ENCODE peak calls at places on chromosomes 3 and 15, in eight cellular contexts. D, S, Q, G, U, A, B and F are unnamed samples.

GRCh38 chr3:157631468-157631867 is 128.3 kb upstream of the VEPH1 start:
- DNase-seq in D (no peak), S (no peak), Q (peak; percentile 15), G (no peak), U (no peak), A (no peak), B (no peak), F (no peak)

GRCh38 chr3:52773361-52774065 is 2.8 kb upstream of the NEK4 start:
- DNase-seq in D (no peak), S (no peak), Q (no peak), G (no peak), U (no peak), A (no peak), B (no peak), F (no peak)

GRCh38 chr3:40869013-40869412 is 330.3 kb upstream of the CTNNB1 start:
- DNase-seq in D (no peak), S (no peak), Q (no peak), G (no peak), U (no peak), A (no peak), B (no peak), F (no peak)

GRCh38 chr3:41356775-41357174 is 157.5 kb downstream of the CTNNB1 start:
- DNase-seq in D (no peak), S (no peak), Q (no peak), G (no peak), U (no peak), A (no peak), B (no peak), F (no peak)

GRCh38 chr15:83698294-83698693 is 44.4 kb downstream of the ADAMTSL3 start:
- DNase-seq in D (peak; percentile 83), S (peak; percentile 63), Q (peak; percentile 92), G (peak; percentile 83), U (peak; percentile 36), A (no peak), B (no peak), F (no peak)

GRCh38 chr3:128484404-128485282 is 8.4 kb downstream of the GATA2 start:
- DNase-seq in D (peak; percentile 25), S (no peak), Q (no peak), G (peak; percentile 39), U (no peak), A (no peak), B (no peak), F (no peak)

GRCh38 chr15:38524156-38524555 is 40.5 kb downstream of the RASGRP1 start:
- DNase-seq in D (no peak), S (no peak), Q (peak; percentile 26), G (no peak), U (no peak), A (no peak), B (no peak), F (no peak)

GRCh38 chr3:94020293-94020692 is 8.1 kb downstream of the STX19 start:
- DNase-seq in D (no peak), S (no peak), Q (no peak), G (no peak), U (no peak), A (no peak), B (no peak), F (no peak)

GRCh38 chr3:181712505-181713299 is 977 bp downstream of the SOX2 start:
- DNase-seq in D (no peak), S (peak; percentile 58), Q (no peak), G (no peak), U (no peak), A (peak; percentile 79), B (no peak), F (no peak)

GRCh38 chr3:111252795-111253194 is 181.2 kb downstream of the NECTIN3 start:
- DNase-seq in D (no peak), S (peak; percentile 56), Q (peak; percentile 66), G (no peak), U (no peak), A (no peak), B (no peak), F (no peak)

GRCh38 chr15:55256281-55257013 is 33.2 kb downstream of the RAB27A start:
- DNase-seq in D (no peak), S (no peak), Q (peak; percentile 25), G (no peak), U (no peak), A (no peak), B (no peak), F (no peak)

GRCh38 chr3:146165370-146165769 is 4.4 kb upstream of the PLOD2 start:
- DNase-seq in D (no peak), S (peak; percentile 74), Q (peak; percentile 90), G (no peak), U (no peak), A (no peak), B (no peak), F (no peak)

GRCh38 chr15:100092034-100092433 is 249.7 kb downstream of the ADAMTS17 start:
- DNase-seq in D (no peak), S (no peak), Q (no peak), G (no peak), U (no peak), A (no peak), B (no peak), F (no peak)

GRCh38 chr3:52194541-52195296 is 3.2 kb upstream of the ALAS1 start:
- DNase-seq in D (no peak), S (no peak), Q (no peak), G (no peak), U (peak; percentile 92), A (no peak), B (no peak), F (no peak)

GRCh38 chr3:69207036-69207435 is 84.6 kb upstream of the LMOD3 start:
- DNase-seq in D (no peak), S (no peak), Q (no peak), G (no peak), U (no peak), A (no peak), B (no peak), F (no peak)

GRCh38 chr3:177813322-177813721 is 616.0 kb upstream of the TBL1XR1 start:
- DNase-seq in D (no peak), S (peak; percentile 64), Q (no peak), G (peak; percentile 71), U (no peak), A (no peak), B (no peak), F (no peak)

GRCh38 chr3:172575375-172575774 is 52.1 kb upstream of the TNFSF10 start:
- DNase-seq in D (no peak), S (no peak), Q (no peak), G (no peak), U (no peak), A (no peak), B (no peak), F (no peak)

GRCh38 chr15:70584838-70585706 is 178.3 kb downstream of the UACA start:
- DNase-seq in D (no peak), S (peak; percentile 52), Q (no peak), G (no peak), U (no peak), A (no peak), B (peak; percentile 8), F (peak; percentile 30)

GRCh38 chr15:101159936-101160770 is 91.7 kb downstream of the CHSY1 start:
- DNase-seq in D (no peak), S (no peak), Q (no peak), G (no peak), U (no peak), A (no peak), B (no peak), F (no peak)

GRCh38 chr3:18008706-18009363 is 266.4 kb upstream of the TBC1D5 start:
- DNase-seq in D (no peak), S (no peak), Q (peak; percentile 85), G (no peak), U (no peak), A (no peak), B (no peak), F (no peak)

GRCh38 chr3:45560270-45561020 is 34.1 kb upstream of the LIMD1 start:
- DNase-seq in D (peak; percentile 80), S (no peak), Q (peak; percentile 58), G (peak; percentile 93), U (peak; percentile 53), A (no peak), B (no peak), F (no peak)

GRCh38 chr15:86935841-86936240 is 856.2 kb downstream of the AGBL1 start:
- DNase-seq in D (no peak), S (no peak), Q (no peak), G (no peak), U (no peak), A (no peak), B (no peak), F (no peak)
- H3K4me3 ChIP-seq in D (no peak overlapping the region), S (no peak overlapping the region), Q (no peak overlapping the region), G (no peak overlapping the region), U (no peak overlapping the region), A (no peak overlapping the region), B (no peak overlapping the region), F (no peak overlapping the region)

GRCh38 chr15:56732135-56732880 is 1.0 kb downstream of the ZNF280D start:
- DNase-seq in D (no peak), S (peak; percentile 10), Q (peak; percentile 59), G (no peak), U (no peak), A (peak; percentile 31), B (no peak), F (no peak)

GRCh38 chr15:56734013-56734625 is 810 bp upstream of the ZNF280D start:
- DNase-seq in D (no peak), S (peak; percentile 36), Q (no peak), G (no peak), U (peak; percentile 28), A (peak; percentile 41), B (no peak), F (peak; percentile 22)

GRCh38 chr15:56731571-56731970 is 1.7 kb downstream of the ZNF280D start:
- DNase-seq in D (no peak), S (no peak), Q (no peak), G (no peak), U (no peak), A (no peak), B (no peak), F (no peak)

GRCh38 chr15:56733131-56734012 is at the start of gene ZNF280D:
- DNase-seq in D (peak; percentile 96), S (peak; percentile 95), Q (peak; percentile 87), G (peak; percentile 95), U (peak; percentile 91), A (peak; percentile 73), B (peak; percentile 69), F (peak; percentile 76)

GRCh38 chr15:56732881-56733130 is 503 bp downstream of the ZNF280D start:
- DNase-seq in D (no peak), S (no peak), Q (no peak), G (no peak), U (no peak), A (no peak), B (no peak), F (no peak)
- H3K4me3 ChIP-seq in D (peak overlapping the region; percentile 70), S (peak overlapping the region; percentile 55), Q (peak overlapping the region; percentile 67), G (peak overlapping the region; percentile 81), U (peak overlapping the region; percentile 86), A (peak overlapping the region; percentile 74), B (peak overlapping the region; percentile 81), F (peak overlapping the region; percentile 73)

GRCh38 chr15:90414408-90415028 is 26.5 kb downstream of the IQGAP1 start:
- DNase-seq in D (no peak), S (peak; percentile 41), Q (peak; percentile 83), G (no peak), U (no peak), A (no peak), B (no peak), F (no peak)
- H3K4me3 ChIP-seq in D (no peak overlapping the region), S (no peak overlapping the region), Q (peak overlapping the region; percentile 4), G (no peak overlapping the region), U (no peak overlapping the region), A (no peak overlapping the region), B (no peak overlapping the region), F (no peak overlapping the region)

DNA sequence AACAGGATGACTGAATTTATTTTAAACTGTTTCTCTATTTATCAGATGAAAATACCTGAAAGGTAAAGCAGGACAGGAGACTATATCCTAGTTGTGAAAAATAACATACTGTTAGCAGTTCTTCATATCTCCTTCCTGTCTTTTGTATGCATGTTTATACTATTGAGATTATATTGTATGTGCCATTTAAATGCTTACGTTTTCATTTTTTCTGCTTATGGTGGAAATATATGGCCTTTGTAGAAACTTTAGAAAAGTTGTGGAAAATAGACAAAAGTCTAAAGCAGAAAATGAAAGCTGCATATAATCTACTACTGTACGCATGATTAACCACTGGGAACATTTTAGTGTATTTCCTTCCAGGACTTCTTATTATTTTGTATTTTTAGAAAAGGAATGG is 2.1 kb upstream of the PPM1L start:
- DNase-seq in D (no peak), S (no peak), Q (no peak), G (no peak), U (no peak), A (no peak), B (no peak), F (no peak)
- H3K4me3 ChIP-seq in D (peak overlapping the region; percentile 78), S (peak overlapping the region; percentile 57), Q (peak overlapping the region; percentile 65), G (peak overlapping the region; percentile 89), U (peak overlapping the region; percentile 59), A (peak overlapping the region; percentile 84), B (peak overlapping the region; percentile 88), F (peak overlapping the region; percentile 79)